ENCODE peak calls at places on chromosomes 1 and 21, in four cellular contexts. One of them, this sample, is unnamed.

GRCh38 chr1:85378526-85378925 is 86.4 kb downstream of the DDAH1 start:
- DNase-seq in fibroblast of lung: no peak
- DNase-seq in cardiac muscle cell: no peak
- DNase-seq in mucosa of descending colon: no peak
- DNase-seq in this sample: no peak

GRCh38 chr1:55751776-55752175 is 536.6 kb upstream of the USP24 start:
- DNase-seq in mucosa of descending colon: no peak
- DNase-seq in fibroblast of lung: peak; percentile 20
- DNase-seq in cardiac muscle cell: no peak
- DNase-seq in this sample: no peak

GRCh38 chr1:245180496-245180895 is 25.7 kb downstream of the KIF26B start:
- DNase-seq in fibroblast of lung: no peak
- DNase-seq in mucosa of descending colon: no peak
- DNase-seq in cardiac muscle cell: no peak
- DNase-seq in this sample: no peak

GRCh38 chr1:117928881-117929339 is 511 bp downstream of the GDAP2 start:
- DNase-seq in cardiac muscle cell: peak; percentile 64
- DNase-seq in mucosa of descending colon: peak; percentile 74
- DNase-seq in fibroblast of lung: peak; percentile 61
- DNase-seq in this sample: peak; percentile 56

GRCh38 chr1:171251741-171252300 is 3.5 kb downstream of the FMO1 start:
- DNase-seq in mucosa of descending colon: peak; percentile 52
- DNase-seq in fibroblast of lung: peak; percentile 51
- DNase-seq in cardiac muscle cell: peak; percentile 60
- DNase-seq in this sample: peak; percentile 59

GRCh38 chr1:112808861-112809684 is 93.9 kb upstream of the PPM1J start:
- DNase-seq in cardiac muscle cell: peak; percentile 77
- DNase-seq in mucosa of descending colon: peak; percentile 92
- DNase-seq in fibroblast of lung: peak; percentile 66
- DNase-seq in this sample: peak; percentile 79

GRCh38 chr1:234295626-234296025 is 77.6 kb upstream of the COA6 start:
- DNase-seq in mucosa of descending colon: no peak
- DNase-seq in cardiac muscle cell: no peak
- DNase-seq in fibroblast of lung: no peak
- DNase-seq in this sample: no peak

GRCh38 chr1:25958475-25958874 is 39.4 kb downstream of the PAFAH2 start:
- DNase-seq in fibroblast of lung: peak; percentile 29
- DNase-seq in cardiac muscle cell: peak; percentile 60
- DNase-seq in mucosa of descending colon: no peak
- DNase-seq in this sample: no peak

GRCh38 chr1:216270086-216270773 is 153.0 kb downstream of the USH2A start:
- DNase-seq in mucosa of descending colon: no peak
- DNase-seq in fibroblast of lung: no peak
- DNase-seq in cardiac muscle cell: no peak
- DNase-seq in this sample: no peak

GRCh38 chr1:6123816-6124215 is 56.3 kb downstream of the CHD5 start:
- DNase-seq in cardiac muscle cell: no peak
- DNase-seq in fibroblast of lung: no peak
- DNase-seq in mucosa of descending colon: no peak
- DNase-seq in this sample: no peak

GRCh38 chr21:21397464-21397863 is 399.3 kb downstream of the NCAM2 start:
- DNase-seq in cardiac muscle cell: no peak
- DNase-seq in fibroblast of lung: no peak
- DNase-seq in mucosa of descending colon: no peak
- DNase-seq in this sample: no peak

GRCh38 chr1:110765640-110766335 is 91.0 kb upstream of the KCNA3 start:
- DNase-seq in cardiac muscle cell: peak; percentile 76
- DNase-seq in fibroblast of lung: peak; percentile 76
- DNase-seq in mucosa of descending colon: peak; percentile 17
- DNase-seq in this sample: no peak

GRCh38 chr1:9721606-9722377 is 70.3 kb downstream of the PIK3CD start:
- DNase-seq in cardiac muscle cell: peak; percentile 32
- DNase-seq in mucosa of descending colon: peak; percentile 55
- DNase-seq in fibroblast of lung: peak; percentile 14
- DNase-seq in this sample: no peak

GRCh38 chr1:9722378-9722749 is 70.8 kb downstream of the PIK3CD start:
- DNase-seq in cardiac muscle cell: no peak
- DNase-seq in fibroblast of lung: no peak
- DNase-seq in mucosa of descending colon: no peak
- DNase-seq in this sample: no peak

GRCh38 chr1:9723068-9723805 is 71.7 kb downstream of the PIK3CD start:
- DNase-seq in mucosa of descending colon: no peak
- DNase-seq in fibroblast of lung: no peak
- DNase-seq in cardiac muscle cell: no peak
- DNase-seq in this sample: no peak

GRCh38 chr1:9724706-9725476 is 73.4 kb downstream of the PIK3CD start:
- DNase-seq in mucosa of descending colon: peak; percentile 63
- DNase-seq in cardiac muscle cell: peak; percentile 64
- DNase-seq in fibroblast of lung: peak; percentile 53
- DNase-seq in this sample: no peak

GRCh38 chr1:9723926-9724325 is 72.4 kb downstream of the PIK3CD start:
- DNase-seq in mucosa of descending colon: no peak
- DNase-seq in fibroblast of lung: no peak
- DNase-seq in cardiac muscle cell: no peak
- DNase-seq in this sample: no peak
- H3K4me1 ChIP-seq in mucosa of descending colon: no peaks in the 10 kb centered on the region
- H3K4me1 ChIP-seq in fibroblast of lung: peaks cover 5% of the 10 kb centered on the region
- H3K4me1 ChIP-seq in cardiac muscle cell: no peaks in the 10 kb centered on the region
- H3K4me1 ChIP-seq in this sample: no peaks in the 10 kb centered on the region

DNA sequence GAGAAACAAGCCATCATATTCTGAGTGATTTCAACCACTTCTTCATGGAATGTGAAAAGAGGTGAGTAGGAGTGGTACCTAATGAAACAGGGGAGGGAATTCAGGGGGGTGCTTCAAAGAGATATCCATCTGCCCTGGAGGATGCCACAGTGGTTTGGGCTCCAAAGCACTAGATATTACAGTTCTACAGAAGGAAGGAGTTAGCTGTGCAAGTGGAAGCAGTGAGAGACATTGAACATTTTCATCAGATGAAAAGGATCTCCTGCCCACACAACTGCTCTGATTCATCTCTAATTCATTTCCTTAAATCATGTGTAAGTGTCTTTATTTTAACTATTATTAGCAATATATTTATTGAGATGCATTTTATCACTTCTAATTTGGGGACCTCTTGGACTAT is 2.8 kb upstream of the RGS5 start:
- DNase-seq in fibroblast of lung: no peak
- DNase-seq in cardiac muscle cell: no peak
- DNase-seq in mucosa of descending colon: no peak
- DNase-seq in this sample: no peak
- H3K9me3 ChIP-seq in fibroblast of lung: no peaks in the 10 kb centered on the region
- H3K9me3 ChIP-seq in cardiac muscle cell: no peaks in the 10 kb centered on the region
- H3K9me3 ChIP-seq in mucosa of descending colon: no peaks in the 10 kb centered on the region
- H3K9me3 ChIP-seq in this sample: no peaks in the 10 kb centered on the region

DNA sequence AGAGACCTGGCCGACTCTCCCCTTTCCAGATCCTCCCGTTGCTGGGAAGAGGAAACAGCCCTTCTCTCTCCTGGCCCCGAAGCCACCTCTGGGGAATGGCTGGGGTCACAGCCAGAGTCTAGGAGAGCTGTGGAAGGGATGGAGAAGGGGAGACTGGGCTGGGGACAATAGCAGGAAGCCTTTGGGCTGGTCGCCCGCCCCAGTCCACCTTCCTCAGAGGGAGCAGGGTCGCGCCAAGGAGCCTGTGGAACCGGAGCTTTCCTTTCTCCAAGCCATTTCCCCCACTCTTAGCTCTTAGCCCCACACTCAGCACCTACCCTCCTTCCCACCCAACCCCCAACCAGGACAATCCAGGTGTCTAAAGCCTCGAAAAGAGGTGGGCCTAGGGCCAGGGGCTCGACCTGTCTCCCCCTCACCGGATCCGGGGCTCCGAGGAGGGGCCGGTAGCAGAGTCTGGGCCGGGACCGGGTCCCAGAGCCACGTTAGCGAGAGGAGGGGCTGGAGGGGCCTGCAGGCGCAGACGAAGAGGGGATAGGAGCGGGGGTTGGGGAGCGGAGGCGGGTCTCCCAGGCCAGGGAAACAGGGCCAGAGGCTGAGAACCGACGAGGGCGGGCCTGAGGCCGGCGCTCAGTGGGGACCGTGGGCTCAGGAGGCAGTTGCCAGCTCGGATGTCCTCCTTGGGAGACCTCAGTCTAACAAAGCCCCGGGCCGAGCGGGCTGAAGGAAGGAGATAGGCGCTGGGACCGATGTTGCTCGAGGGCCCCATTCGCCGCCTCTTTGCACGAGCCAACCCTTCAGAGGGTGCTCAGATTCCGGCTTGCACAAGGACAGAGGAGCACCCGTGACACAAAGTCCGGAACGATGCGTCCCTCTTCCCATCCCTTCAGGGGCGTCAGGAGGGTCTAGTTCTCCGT is 1.0 kb downstream of the SEMA6C start:
- DNase-seq in fibroblast of lung: peak; percentile 15
- DNase-seq in cardiac muscle cell: peak; percentile 24
- DNase-seq in mucosa of descending colon: no peak
- DNase-seq in this sample: no peak
- H3K4me1 ChIP-seq in fibroblast of lung: peaks cover 10% of the 10 kb centered on the region
- H3K4me1 ChIP-seq in cardiac muscle cell: peaks cover 35% of the 10 kb centered on the region
- H3K4me1 ChIP-seq in mucosa of descending colon: peaks cover 11% of the 10 kb centered on the region
- H3K4me1 ChIP-seq in this sample: peaks cover 16% of the 10 kb centered on the region

GRCh38 chr1:49293016-49293415 is 516.3 kb upstream of the BEND5 start:
- DNase-seq in cardiac muscle cell: no peak
- DNase-seq in mucosa of descending colon: no peak
- DNase-seq in fibroblast of lung: no peak
- DNase-seq in this sample: no peak

GRCh38 chr1:49297783-49298182 is 521.1 kb upstream of the BEND5 start:
- DNase-seq in fibroblast of lung: no peak
- DNase-seq in cardiac muscle cell: no peak
- DNase-seq in mucosa of descending colon: no peak
- DNase-seq in this sample: no peak

GRCh38 chr1:49298304-49298703 is 521.6 kb upstream of the BEND5 start:
- DNase-seq in mucosa of descending colon: no peak
- DNase-seq in fibroblast of lung: no peak
- DNase-seq in cardiac muscle cell: no peak
- DNase-seq in this sample: no peak

DNA sequence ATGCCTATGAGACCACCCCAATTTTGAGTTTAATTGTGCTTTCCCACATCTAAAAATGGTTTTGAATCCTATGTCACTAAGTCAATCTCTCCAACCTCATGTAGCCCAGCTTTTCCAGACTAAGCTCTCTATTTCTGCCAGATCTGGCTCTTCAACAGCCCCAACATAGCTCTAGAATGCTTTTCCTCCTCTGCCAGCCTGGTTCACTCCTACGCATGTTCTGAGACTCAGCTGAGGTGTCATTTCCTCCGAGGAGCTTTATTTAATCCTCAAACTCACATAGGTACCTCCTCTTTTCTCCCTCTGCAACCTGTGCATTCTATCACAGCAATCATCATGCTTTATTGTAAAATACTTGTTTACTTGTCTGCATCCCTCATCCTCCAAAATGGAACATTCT is 517.8 kb upstream of the BEND5 start:
- DNase-seq in fibroblast of lung: no peak
- DNase-seq in mucosa of descending colon: no peak
- DNase-seq in cardiac muscle cell: no peak
- DNase-seq in this sample: no peak
- H3K9me3 ChIP-seq in fibroblast of lung: no peaks in the 10 kb centered on the region
- H3K9me3 ChIP-seq in mucosa of descending colon: peaks cover 19% of the 10 kb centered on the region
- H3K9me3 ChIP-seq in cardiac muscle cell: no peaks in the 10 kb centered on the region
- H3K9me3 ChIP-seq in this sample: peaks cover 8% of the 10 kb centered on the region

DNA sequence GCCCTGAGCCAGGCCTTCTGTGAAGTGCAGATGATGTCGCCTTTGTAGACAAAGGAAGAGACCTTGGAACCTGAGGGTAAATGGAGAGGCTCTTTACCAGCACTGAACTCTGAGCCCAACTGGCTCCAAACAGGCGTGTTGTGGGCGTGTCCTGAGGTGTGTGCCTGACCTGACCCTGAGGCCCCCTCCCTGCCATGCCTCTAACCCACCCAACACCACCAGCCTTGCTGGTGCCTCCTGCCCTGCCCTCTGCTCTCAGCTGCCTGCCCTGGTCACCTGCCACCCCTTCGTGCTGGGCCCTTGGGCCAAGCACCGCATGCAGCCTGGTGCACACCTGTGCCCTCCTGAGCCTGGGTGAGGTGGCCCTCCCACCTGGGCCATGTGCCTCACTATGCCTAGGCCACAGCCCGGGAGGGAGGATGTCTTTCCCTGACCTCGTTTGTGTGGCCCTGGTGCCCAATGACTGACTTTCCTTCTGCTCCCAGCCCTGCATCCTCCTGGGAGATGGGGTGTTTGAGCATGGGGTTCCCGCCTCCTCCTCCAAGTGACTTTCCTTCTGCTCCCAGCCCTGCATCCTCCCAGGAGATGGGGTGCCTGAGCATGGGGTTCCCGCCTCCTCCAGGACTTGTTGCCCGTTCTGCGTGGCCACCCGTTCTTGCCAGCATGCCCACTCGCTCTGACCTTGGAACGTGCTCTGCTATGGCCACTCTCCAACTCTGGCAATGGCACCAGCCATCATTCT is 157.0 kb downstream of the PCBP3 start:
- DNase-seq in cardiac muscle cell: no peak
- DNase-seq in fibroblast of lung: no peak
- DNase-seq in mucosa of descending colon: no peak
- DNase-seq in this sample: no peak
- H3K4me1 ChIP-seq in cardiac muscle cell: no peaks in the 10 kb centered on the region
- H3K4me1 ChIP-seq in fibroblast of lung: no peaks in the 10 kb centered on the region
- H3K4me1 ChIP-seq in mucosa of descending colon: no peaks in the 10 kb centered on the region
- H3K4me1 ChIP-seq in this sample: no peaks in the 10 kb centered on the region

GRCh38 chr1:152466217-152466616 is 44.4 kb upstream of the LCE5A start:
- DNase-seq in mucosa of descending colon: no peak
- DNase-seq in fibroblast of lung: no peak
- DNase-seq in cardiac muscle cell: no peak
- DNase-seq in this sample: no peak
- H3K9me3 ChIP-seq in mucosa of descending colon: no peaks in the 10 kb centered on the region
- H3K9me3 ChIP-seq in fibroblast of lung: no peaks in the 10 kb centered on the region
- H3K9me3 ChIP-seq in cardiac muscle cell: no peaks in the 10 kb centered on the region
- H3K9me3 ChIP-seq in this sample: peaks cover 7% of the 10 kb centered on the region

GRCh38 chr1:232962761-232963357 is 12.4 kb downstream of the NTPCR start:
- DNase-seq in fibroblast of lung: peak; percentile 65
- DNase-seq in mucosa of descending colon: no peak
- DNase-seq in cardiac muscle cell: peak; percentile 61
- DNase-seq in this sample: no peak
- H3K4me1 ChIP-seq in fibroblast of lung: peaks cover 4% of the 10 kb centered on the region
- H3K4me1 ChIP-seq in mucosa of descending colon: peaks cover 8% of the 10 kb centered on the region
- H3K4me1 ChIP-seq in cardiac muscle cell: peaks cover 9% of the 10 kb centered on the region
- H3K4me1 ChIP-seq in this sample: peaks cover 7% of the 10 kb centered on the region

GRCh38 chr1:152313970-152314369 is 11.1 kb downstream of the FLG start:
- DNase-seq in mucosa of descending colon: no peak
- DNase-seq in fibroblast of lung: no peak
- DNase-seq in cardiac muscle cell: no peak
- DNase-seq in this sample: no peak

GRCh38 chr1:152309955-152310354 is 15.1 kb downstream of the FLG start:
- DNase-seq in mucosa of descending colon: no peak
- DNase-seq in fibroblast of lung: no peak
- DNase-seq in cardiac muscle cell: no peak
- DNase-seq in this sample: no peak

DNA sequence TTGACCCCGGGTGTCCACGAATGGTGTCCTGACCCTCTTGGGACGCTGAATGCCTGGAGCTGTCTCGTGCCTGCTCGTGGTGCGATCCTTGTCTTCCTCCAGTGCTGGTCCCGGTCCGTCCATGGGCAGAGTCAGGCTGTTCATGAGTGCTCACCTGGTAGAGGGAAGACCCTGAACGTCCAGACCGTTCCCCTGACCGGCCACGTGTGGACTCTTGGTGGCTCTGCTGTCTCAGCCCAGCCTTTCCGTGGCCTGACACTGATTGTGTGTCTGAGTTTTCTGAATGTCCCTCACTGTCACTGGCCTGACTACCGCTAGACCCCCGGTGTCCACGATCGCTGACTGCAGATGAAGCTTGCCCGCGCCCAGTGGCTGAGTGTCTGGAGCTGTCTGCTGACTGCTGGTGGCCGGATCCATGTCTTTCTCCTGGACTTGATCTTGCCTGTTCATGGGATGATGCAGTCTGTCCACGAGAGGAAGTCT is 11.7 kb downstream of the FLG start:
- DNase-seq in fibroblast of lung: no peak
- DNase-seq in mucosa of descending colon: no peak
- DNase-seq in cardiac muscle cell: no peak
- DNase-seq in this sample: peak; percentile 19
- H3K9me3 ChIP-seq in fibroblast of lung: no peaks in the 10 kb centered on the region
- H3K9me3 ChIP-seq in mucosa of descending colon: peaks cover 2% of the 10 kb centered on the region
- H3K9me3 ChIP-seq in cardiac muscle cell: no peaks in the 10 kb centered on the region
- H3K9me3 ChIP-seq in this sample: no peaks in the 10 kb centered on the region